ENCODE peak calls at places on chromosome 19, in eight cellular contexts. One of them, this sample, is unnamed.

GRCh38 chr19:28425431-28425931 is 787.5 kb downstream of the UQCRFS1 start:
- DNase-seq in T47D: no peak
- DNase-seq in effector memory CD8-positive, alpha-beta T cell: no peak
- DNase-seq in neural progenitor cell: no peak
- DNase-seq in HT-29: no peak
- DNase-seq in anterior cingulate cortex: no peak
- DNase-seq in cerebellum: no peak
- DNase-seq in A549: no peak
- DNase-seq in this sample: no peak

GRCh38 chr19:29714371-29714952 is 599 bp downstream of the C19orf12 start:
- DNase-seq in anterior cingulate cortex: no peak
- DNase-seq in T47D: no peak
- DNase-seq in neural progenitor cell: no peak
- DNase-seq in HT-29: no peak
- DNase-seq in cerebellum: peak
- DNase-seq in effector memory CD8-positive, alpha-beta T cell: peak
- DNase-seq in A549: no peak
- DNase-seq in this sample: peak

GRCh38 chr19:1690570-1691307 is 38.3 kb upstream of the TCF3 start:
- DNase-seq in effector memory CD8-positive, alpha-beta T cell: peak
- DNase-seq in cerebellum: no peak
- DNase-seq in A549: no peak
- DNase-seq in HT-29: peak
- DNase-seq in T47D: peak
- DNase-seq in neural progenitor cell: peak
- DNase-seq in anterior cingulate cortex: no peak
- DNase-seq in this sample: peak

GRCh38 chr19:4543856-4544647 is 4.2 kb upstream of the LRG1 start:
- DNase-seq in T47D: no peak
- DNase-seq in A549: no peak
- DNase-seq in effector memory CD8-positive, alpha-beta T cell: no peak
- DNase-seq in anterior cingulate cortex: no peak
- DNase-seq in cerebellum: no peak
- DNase-seq in neural progenitor cell: no peak
- DNase-seq in HT-29: no peak
- DNase-seq in this sample: no peak

GRCh38 chr19:29845576-29846176 is 33.9 kb downstream of the CCNE1 start:
- DNase-seq in anterior cingulate cortex: no peak
- DNase-seq in HT-29: peak
- DNase-seq in A549: peak
- DNase-seq in neural progenitor cell: peak
- DNase-seq in cerebellum: peak
- DNase-seq in effector memory CD8-positive, alpha-beta T cell: no peak
- DNase-seq in T47D: no peak
- DNase-seq in this sample: peak

GRCh38 chr19:16227837-16228636 is 30.3 kb downstream of the AP1M1 start:
- DNase-seq in T47D: no peak
- DNase-seq in effector memory CD8-positive, alpha-beta T cell: no peak
- DNase-seq in cerebellum: no peak
- DNase-seq in HT-29: no peak
- DNase-seq in A549: no peak
- DNase-seq in anterior cingulate cortex: no peak
- DNase-seq in neural progenitor cell: no peak
- DNase-seq in this sample: no peak

GRCh38 chr19:4567584-4568071 is 8.1 kb upstream of the SEMA6B start:
- DNase-seq in cerebellum: no peak
- DNase-seq in anterior cingulate cortex: peak
- DNase-seq in T47D: no peak
- DNase-seq in HT-29: peak
- DNase-seq in A549: peak
- DNase-seq in effector memory CD8-positive, alpha-beta T cell: peak
- DNase-seq in neural progenitor cell: peak
- DNase-seq in this sample: peak

GRCh38 chr19:6065685-6066365 is 44.5 kb downstream of the RFX2 start:
- DNase-seq in HT-29: peak
- DNase-seq in cerebellum: no peak
- DNase-seq in T47D: no peak
- DNase-seq in effector memory CD8-positive, alpha-beta T cell: peak
- DNase-seq in anterior cingulate cortex: no peak
- DNase-seq in neural progenitor cell: no peak
- DNase-seq in A549: peak
- DNase-seq in this sample: peak

GRCh38 chr19:49333426-49334288 is 1.5 kb upstream of the CD37 start:
- DNase-seq in A549: no peak
- DNase-seq in T47D: no peak
- DNase-seq in anterior cingulate cortex: no peak
- DNase-seq in neural progenitor cell: no peak
- DNase-seq in cerebellum: no peak
- DNase-seq in HT-29: no peak
- DNase-seq in effector memory CD8-positive, alpha-beta T cell: peak
- DNase-seq in this sample: no peak

GRCh38 chr19:48735031-48735615 is 5.3 kb downstream of the RASIP1 start:
- DNase-seq in neural progenitor cell: peak
- DNase-seq in cerebellum: no peak
- DNase-seq in T47D: no peak
- DNase-seq in effector memory CD8-positive, alpha-beta T cell: no peak
- DNase-seq in A549: peak
- DNase-seq in HT-29: peak
- DNase-seq in anterior cingulate cortex: no peak
- DNase-seq in this sample: peak

GRCh38 chr19:6773323-6773931 is 919 bp downstream of the VAV1 start:
- DNase-seq in anterior cingulate cortex: no peak
- DNase-seq in cerebellum: no peak
- DNase-seq in HT-29: no peak
- DNase-seq in A549: no peak
- DNase-seq in T47D: no peak
- DNase-seq in neural progenitor cell: no peak
- DNase-seq in effector memory CD8-positive, alpha-beta T cell: no peak
- DNase-seq in this sample: peak

GRCh38 chr19:42279148-42279901 is 10.3 kb downstream of the CIC start:
- DNase-seq in A549: no peak
- DNase-seq in T47D: no peak
- DNase-seq in HT-29: no peak
- DNase-seq in neural progenitor cell: no peak
- DNase-seq in cerebellum: no peak
- DNase-seq in anterior cingulate cortex: no peak
- DNase-seq in effector memory CD8-positive, alpha-beta T cell: no peak
- DNase-seq in this sample: no peak